ENCODE peak calls at places on chromosome 10, in seven cellular contexts. S, T, C, U, J, P and G are unnamed samples.

GRCh38 chr10:131739201-131739600 is 161.6 kb upstream of the PPP2R2D start:
- DNase-seq in S (no peak), T (no peak), C (no peak), U (no peak), J (no peak), P (no peak), G (no peak)

GRCh38 chr10:24209946-24210491 is 1.1 kb downstream of the KIAA1217 start:
- DNase-seq in S (no peak), T (no peak), C (no peak), U (peak), J (no peak), P (peak), G (no peak)

GRCh38 chr10:61987951-61988379 is 86.5 kb downstream of the ARID5B start:
- DNase-seq in S (no peak), T (no peak), C (no peak), U (no peak), J (no peak), P (no peak), G (no peak)

GRCh38 chr10:36880898-36881297 is 244.5 kb upstream of the ANKRD30A start:
- DNase-seq in S (no peak), T (no peak), C (no peak), U (peak), J (no peak), P (no peak), G (no peak)

GRCh38 chr10:646118-646524 is 43.3 kb downstream of the DIP2C start:
- DNase-seq in S (no peak), T (no peak), C (peak), U (no peak), J (no peak), P (no peak), G (no peak)

GRCh38 chr10:1538121-1538520 is 199.2 kb downstream of the ADARB2 start:
- DNase-seq in S (no peak), T (no peak), C (no peak), U (no peak), J (no peak), P (no peak), G (no peak)

GRCh38 chr10:29081971-29082699 is 206.7 kb upstream of the LYZL1 start:
- DNase-seq in S (no peak), T (no peak), C (no peak), U (no peak), J (no peak), P (no peak), G (no peak)

GRCh38 chr10:67725567-67725966 is 29.6 kb upstream of the CTNNA3 start:
- DNase-seq in S (no peak), T (no peak), C (no peak), U (no peak), J (no peak), P (no peak), G (no peak)

GRCh38 chr10:113569576-113569975 is 16.7 kb downstream of the HABP2 start:
- DNase-seq in S (no peak), T (no peak), C (no peak), U (no peak), J (no peak), P (no peak), G (no peak)

GRCh38 chr10:31041011-31041410 is 9.3 kb upstream of the ZNF438 start:
- DNase-seq in S (no peak), T (no peak), C (no peak), U (no peak), J (no peak), P (no peak), G (no peak)

GRCh38 chr10:92845926-92846325 is 2.4 kb upstream of the EXOC6 start:
- DNase-seq in S (no peak), T (no peak), C (no peak), U (no peak), J (no peak), P (no peak), G (no peak)

GRCh38 chr10:77604941-77605351 is 32.7 kb downstream of the KCNMA1 start:
- DNase-seq in S (no peak), T (no peak), C (no peak), U (no peak), J (no peak), P (no peak), G (no peak)

GRCh38 chr10:86168256-86168655 is 198.3 kb downstream of the GRID1 start:
- DNase-seq in S (no peak), T (no peak), C (no peak), U (no peak), J (no peak), P (no peak), G (no peak)

GRCh38 chr10:992523-993340 is 4.5 kb downstream of the GTPBP4 start:
- DNase-seq in S (no peak), T (no peak), C (no peak), U (no peak), J (no peak), P (no peak), G (no peak)

GRCh38 chr10:43731486-43731885 is 82.8 kb upstream of the ZNF32 start:
- DNase-seq in S (no peak), T (no peak), C (no peak), U (no peak), J (no peak), P (no peak), G (no peak)

GRCh38 chr10:96719850-96720421 is 378 bp downstream of the PIK3AP1 start:
- DNase-seq in S (peak), T (peak), C (peak), U (no peak), J (peak), P (no peak), G (no peak)